ENCODE peak calls at places on chromosomes 7 and 10, in eight cellular contexts. J is GM23338, E is neural crest cell, M is mesothelial cell of epicardium, A is brain microvascular endothelial cell, P is cardiac muscle cell, V is adrenal gland, I is hepatocyte. O is an unnamed sample.

GRCh38 chr7:12436896-12437535 is 33.4 kb upstream of the VWDE start:
- DNase-seq in I (peak), M (no peak), A (peak), P (peak), V (no peak), J (peak), E (no peak), O (peak)

GRCh38 chr7:3559178-3559765 is 258.2 kb downstream of the SDK1 start:
- DNase-seq in E (no peak), J (no peak), M (no peak), P (no peak), V (peak), A (peak), I (peak), O (no peak)

GRCh38 chr7:17786314-17786852 is 153.9 kb downstream of the SNX13 start:
- DNase-seq in E (no peak), P (no peak), J (no peak), M (no peak), A (no peak), I (no peak), V (no peak), O (no peak)

GRCh38 chr7:94595717-94596116 is 60.2 kb downstream of the SGCE start:
- DNase-seq in E (no peak), P (no peak), V (no peak), M (no peak), A (no peak), J (no peak), I (no peak), O (no peak)

GRCh38 chr7:70434376-70434775 is 697.6 kb upstream of the GALNT17 start:
- DNase-seq in V (no peak), P (no peak), I (no peak), M (no peak), J (no peak), E (no peak), A (no peak), O (no peak)

GRCh38 chr10:106910666-106911065 is 253.8 kb downstream of the SORCS1 start:
- DNase-seq in I (no peak), P (no peak), V (no peak), J (no peak), A (no peak), E (no peak), M (no peak), O (no peak)

GRCh38 chr7:87038993-87039716 is 20.3 kb downstream of the ELAPOR2 start:
- DNase-seq in J (no peak), V (no peak), M (no peak), P (no peak), E (no peak), A (no peak), I (no peak), O (no peak)

GRCh38 chr7:137898839-137899681 is 52.3 kb upstream of the DGKI start:
- DNase-seq in P (peak), A (peak), I (peak), J (peak), V (peak), M (peak), E (peak), O (peak)

GRCh38 chr10:62636825-62637248 is 167.7 kb upstream of the ADO start:
- DNase-seq in E (no peak), A (no peak), V (no peak), I (no peak), M (no peak), J (peak), P (no peak), O (peak)

GRCh38 chr10:130895172-130895571 is 416.3 kb downstream of the TCERG1L start:
- DNase-seq in V (no peak), P (no peak), J (no peak), E (no peak), M (no peak), I (no peak), A (no peak), O (no peak)
- TF ChIP-seq CTCF in V (no peak), P (no peak), J (no peak), E (no peak), M (no peak), I (no peak), A (no peak), O (no peak)

GRCh38 chr10:70551971-70552422 is 50.5 kb downstream of the PRF1 start:
- DNase-seq in A (peak), E (no peak), P (peak), I (peak), M (no peak), V (no peak), J (no peak), O (no peak)

GRCh38 chr10:70549962-70550845 is 52.3 kb downstream of the PRF1 start:
- DNase-seq in M (no peak), E (peak), I (peak), V (peak), A (peak), J (peak), P (peak), O (peak)

GRCh38 chr10:70552585-70552984 is 50.0 kb downstream of the PRF1 start:
- DNase-seq in I (no peak), A (no peak), E (no peak), P (no peak), V (no peak), J (no peak), M (no peak), O (no peak)

GRCh38 chr10:70549351-70549961 is 53.1 kb downstream of the PRF1 start:
- DNase-seq in J (no peak), V (no peak), A (no peak), I (no peak), M (no peak), E (no peak), P (no peak), O (no peak)

DNA sequence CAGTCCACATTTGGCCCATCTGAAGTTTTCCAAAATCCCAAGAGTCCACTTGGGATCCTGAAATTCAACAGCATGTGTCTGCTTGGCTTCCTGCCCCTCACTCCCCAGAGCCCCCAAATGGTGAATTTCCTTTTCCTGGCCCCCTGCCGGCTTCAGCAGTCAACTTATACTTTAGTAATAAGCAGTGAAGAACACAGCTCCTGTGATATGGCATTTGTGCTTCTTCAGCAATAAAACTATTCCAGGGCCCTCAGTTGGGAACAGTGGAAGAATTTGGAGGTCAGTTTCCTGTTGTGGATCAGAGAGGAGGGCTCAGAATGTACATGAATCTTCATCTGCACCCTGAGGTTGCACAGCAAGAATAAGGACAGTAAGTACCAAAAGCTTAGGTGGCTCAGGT is 51.0 kb downstream of the PRF1 start:
- DNase-seq in A (no peak), P (no peak), J (no peak), I (no peak), V (no peak), M (no peak), E (no peak), O (no peak)
- TF ChIP-seq CTCF in A (peak), P (no peak), J (no peak), I (no peak), V (no peak), M (no peak), E (no peak), O (no peak)

DNA sequence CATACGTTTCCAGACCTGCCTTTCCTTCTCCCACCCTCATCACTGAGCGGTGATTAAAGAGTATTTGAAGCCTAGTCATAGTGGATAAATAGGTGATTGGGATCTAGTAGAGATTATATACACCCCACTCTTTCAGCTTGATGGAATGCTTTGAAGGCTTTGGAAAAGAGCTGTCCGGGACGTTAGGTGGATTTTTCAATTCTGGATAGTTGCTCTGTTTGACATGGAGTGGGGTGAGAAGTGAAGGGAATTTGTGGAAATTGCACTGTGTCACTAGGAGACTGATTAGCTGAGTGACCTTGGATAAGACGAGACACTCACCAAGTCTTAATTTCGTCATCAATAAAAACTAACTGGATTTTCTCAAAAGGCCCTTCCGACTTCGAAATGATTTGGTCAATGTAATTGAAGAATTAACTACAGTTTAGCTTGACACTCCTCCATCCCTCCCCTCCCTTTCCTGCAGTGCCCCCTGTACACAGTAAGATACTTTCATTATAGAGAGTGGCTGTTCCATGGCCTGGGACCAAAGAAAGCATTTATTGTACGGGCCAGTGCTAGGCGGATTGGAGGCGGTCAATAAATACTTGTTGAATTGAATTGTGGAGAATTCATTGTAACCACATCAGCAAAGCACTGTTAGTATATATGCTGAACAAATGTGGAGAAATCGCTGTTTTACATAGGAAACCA is 959 bp downstream of the ZKSCAN1 start:
- DNase-seq in J (no peak), P (no peak), V (no peak), I (peak), E (peak), M (no peak), A (peak), O (no peak)
- TF ChIP-seq CTCF in J (no peak), P (no peak), V (no peak), I (no peak), E (no peak), M (no peak), A (peak), O (no peak)

GRCh38 chr7:79357101-79357500 is 96.4 kb downstream of the MAGI2 start:
- DNase-seq in J (no peak), V (no peak), A (no peak), P (peak), E (no peak), I (no peak), M (no peak), O (no peak)

GRCh38 chr7:79359827-79360226 is 93.6 kb downstream of the MAGI2 start:
- DNase-seq in P (no peak), J (no peak), E (no peak), I (no peak), A (no peak), M (no peak), V (no peak), O (no peak)

DNA sequence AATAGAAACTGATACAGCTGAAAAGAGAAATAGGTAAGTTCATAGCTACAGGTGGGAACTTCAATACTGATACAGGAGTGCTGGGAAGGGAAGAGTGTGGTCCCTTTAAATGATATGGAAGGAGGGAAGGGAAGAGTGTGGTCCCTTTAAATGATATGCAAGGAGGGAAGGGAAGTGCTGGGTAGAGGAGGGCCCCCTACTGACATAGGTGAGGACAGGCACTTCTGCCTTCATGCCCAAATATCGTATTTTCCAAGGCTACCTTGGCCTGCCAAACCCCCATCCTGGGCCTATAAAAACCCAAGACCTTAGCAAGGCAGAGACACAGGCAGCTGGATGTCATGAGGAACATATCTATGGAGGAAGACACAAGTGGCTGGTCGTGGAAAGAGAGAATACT is 92.3 kb downstream of the MAGI2 start:
- DNase-seq in M (no peak), V (no peak), I (no peak), E (no peak), P (no peak), A (no peak), J (peak), O (no peak)
- TF ChIP-seq CTCF in M (no peak), V (no peak), I (no peak), E (no peak), P (no peak), A (peak), J (peak), O (no peak)